ENCODE peak calls at places on chromosome 2, in nine cellular contexts. X is fibroblast of the aortic adventitia, Y is nephron progenitor cell, H is neural crest cell, T is kidney, G is breast epithelium, W is hepatocyte, J is epithelial cell of proximal tubule, B is left ventricle myocardium inferior. E is an unnamed sample.

GRCh38 chr2:181780159-181781081 is 100.1 kb upstream of the NEUROD1 start:
- DNase-seq in J (peak), W (no peak), H (peak), T (peak), Y (no peak), G (peak), B (no peak), X (no peak), E (no peak)

GRCh38 chr2:175009917-175010621 is 4.9 kb upstream of the CHN1 start:
- DNase-seq in J (no peak), Y (no peak), T (no peak), X (no peak), B (no peak), H (no peak), G (no peak), W (no peak), E (no peak)

GRCh38 chr2:186755066-186755465 is 61.2 kb downstream of the FAM171B start:
- DNase-seq in X (peak), T (no peak), B (no peak), J (no peak), W (no peak), H (no peak), Y (no peak), G (no peak), E (no peak)

GRCh38 chr2:136932700-136933099 is 167.4 kb downstream of the THSD7B start:
- DNase-seq in J (no peak), B (no peak), T (no peak), W (peak), Y (peak), H (peak), G (no peak), X (peak), E (peak)

GRCh38 chr2:157875720-157876065 is 437 bp downstream of the ACVR1 start:
- DNase-seq in T (peak), H (peak), W (peak), G (peak), B (peak), J (no peak), X (peak), Y (peak), E (no peak)

GRCh38 chr2:1641498-1641897 is 102.8 kb downstream of the PXDN start:
- DNase-seq in X (no peak), H (no peak), Y (no peak), W (peak), G (no peak), T (no peak), B (no peak), J (no peak), E (no peak)

GRCh38 chr2:19488009-19488691 is 129.7 kb upstream of the OSR1 start:
- DNase-seq in B (no peak), J (peak), Y (no peak), X (peak), G (no peak), T (no peak), W (no peak), H (no peak), E (no peak)

GRCh38 chr2:202418027-202418426 is 41.9 kb downstream of the BMPR2 start:
- DNase-seq in W (no peak), X (peak), T (no peak), B (no peak), G (no peak), H (no peak), Y (no peak), J (no peak), E (no peak)

GRCh38 chr2:237257471-237257951 is 156.5 kb downstream of the COL6A3 start:
- DNase-seq in X (peak), J (no peak), W (no peak), T (peak), Y (no peak), B (peak), G (no peak), H (no peak), E (no peak)

GRCh38 chr2:143704432-143705106 is 575.4 kb downstream of the ARHGAP15 start:
- DNase-seq in T (no peak), Y (no peak), W (no peak), X (no peak), J (no peak), H (no peak), G (no peak), B (no peak), E (no peak)

GRCh38 chr2:46300406-46300832 is 3.2 kb downstream of the EPAS1 start:
- DNase-seq in H (no peak), T (no peak), W (peak), G (no peak), B (no peak), Y (no peak), J (no peak), X (no peak), E (no peak)
- TF ChIP-seq CTCF in H (no peak), T (no peak), W (no peak), G (no peak), B (no peak), Y (no peak), J (no peak), X (no peak), E (no peak)

GRCh38 chr2:44943693-44944101 is 2.2 kb downstream of the SIX3 start:
- DNase-seq in W (no peak), G (no peak), T (no peak), H (no peak), B (no peak), Y (no peak), X (no peak), J (no peak), E (no peak)
- TF ChIP-seq CTCF in W (no peak), G (no peak), T (no peak), H (no peak), B (no peak), Y (no peak), X (no peak), J (no peak), E (peak)

DNA sequence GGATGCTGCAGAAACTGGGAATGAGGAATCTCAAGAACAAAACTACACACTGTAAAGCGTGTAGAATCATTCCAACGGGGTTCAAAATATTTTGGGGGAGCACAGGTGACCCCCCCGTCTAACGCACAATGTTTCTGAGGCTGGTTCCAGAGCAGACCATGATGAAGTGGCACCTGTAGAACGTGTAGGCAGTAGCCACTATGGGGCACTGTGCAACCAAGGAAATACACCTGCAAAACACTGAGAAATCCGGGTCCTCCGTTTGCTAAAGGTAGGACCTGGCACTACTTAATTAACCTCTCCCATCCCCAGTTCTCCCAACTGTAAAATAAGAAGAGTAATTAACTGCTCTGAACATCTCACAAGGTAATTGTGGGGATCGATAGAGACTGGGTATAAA is 22.6 kb downstream of the ST6GAL2 start:
- DNase-seq in B (no peak), H (no peak), W (peak), G (no peak), X (no peak), J (no peak), Y (no peak), T (no peak), E (no peak)
- TF ChIP-seq CTCF in B (peak), H (no peak), W (peak), G (no peak), X (peak), J (peak), Y (no peak), T (peak), E (no peak)

GRCh38 chr2:138846216-138846821 is 66.1 kb upstream of the NXPH2 start:
- DNase-seq in H (no peak), B (no peak), X (peak), J (no peak), W (peak), T (no peak), G (no peak), Y (no peak), E (no peak)
- TF ChIP-seq CTCF in H (peak), B (peak), X (peak), J (peak), W (peak), T (peak), G (peak), Y (peak), E (peak)

DNA sequence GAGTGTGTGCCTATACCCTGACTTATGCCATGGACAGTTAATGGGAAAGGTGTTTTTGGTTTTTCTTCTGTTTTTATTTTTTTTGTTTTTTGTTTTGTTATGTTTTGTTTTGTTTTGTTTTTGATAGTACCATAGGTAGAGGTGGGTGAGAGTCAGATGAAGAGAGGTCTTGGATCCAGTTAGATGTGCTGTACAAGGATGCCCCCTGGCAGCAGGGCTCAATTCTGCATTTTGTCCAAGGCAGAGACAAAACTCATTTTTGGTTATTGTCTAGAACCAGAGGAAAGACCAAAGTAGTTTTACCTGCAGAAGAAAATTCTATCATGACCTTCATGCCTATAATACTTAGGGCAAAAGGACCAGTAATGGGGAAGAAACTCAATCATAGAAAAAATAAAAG is 48.5 kb downstream of the SLC5A7 start:
- DNase-seq in T (no peak), G (no peak), Y (no peak), J (no peak), H (no peak), W (no peak), B (no peak), X (no peak), E (no peak)
- TF ChIP-seq CTCF in T (no peak), G (no peak), Y (no peak), J (peak), H (peak), W (peak), B (no peak), X (no peak), E (no peak)

DNA sequence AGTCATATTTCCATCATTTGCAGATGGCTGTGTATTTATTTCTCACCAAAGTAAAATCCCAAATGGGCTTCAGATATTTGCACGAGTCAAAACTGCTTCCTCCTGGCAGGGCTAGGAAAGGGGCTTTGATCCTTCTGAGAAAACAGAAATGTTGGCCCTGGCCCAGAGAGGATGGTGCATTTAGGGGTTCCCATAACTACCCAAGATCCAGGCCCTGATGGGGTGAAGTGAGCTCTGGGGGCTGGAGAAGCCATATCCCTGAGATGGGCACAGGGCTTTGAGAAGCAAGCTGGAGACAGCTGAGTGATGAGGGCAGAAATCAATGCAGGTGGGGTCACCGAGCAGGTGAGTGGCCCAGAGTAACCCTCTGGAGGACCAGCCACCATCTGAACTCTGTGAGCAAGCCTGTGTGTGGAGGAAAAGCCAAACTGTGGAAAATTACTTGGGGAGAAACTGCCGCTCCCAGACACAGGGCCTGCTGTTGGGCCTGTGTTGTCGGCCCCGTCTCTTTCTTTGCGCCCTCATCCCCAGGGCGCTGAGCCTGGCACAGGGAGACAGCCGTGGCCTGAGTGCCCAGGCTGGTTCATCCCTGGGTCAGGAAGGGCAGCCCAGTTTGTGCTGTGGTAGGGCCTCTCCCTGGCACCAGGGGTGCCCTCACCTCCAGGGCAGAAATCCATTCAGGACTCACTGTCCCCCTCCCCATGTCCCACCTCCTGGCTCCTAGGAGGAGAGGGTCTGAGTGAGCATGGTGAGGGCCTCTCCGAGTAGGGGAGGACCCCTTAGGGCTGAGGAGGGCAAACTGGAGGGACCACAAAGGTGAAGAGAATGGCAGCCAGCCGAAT is 167.8 kb upstream of the HAAO start:
- DNase-seq in B (no peak), X (no peak), J (no peak), W (no peak), G (no peak), H (no peak), T (peak), Y (no peak), E (no peak)
- TF ChIP-seq CTCF in B (no peak), X (no peak), J (no peak), W (no peak), G (no peak), H (no peak), T (no peak), Y (no peak), E (no peak)

GRCh38 chr2:98025481-98026037 is 29.8 kb upstream of the TMEM131 start:
- DNase-seq in Y (no peak), B (no peak), H (no peak), J (no peak), T (no peak), W (no peak), X (no peak), G (no peak), E (no peak)
- TF ChIP-seq CTCF in Y (no peak), B (no peak), H (no peak), J (peak), T (no peak), W (no peak), X (no peak), G (no peak), E (no peak)

GRCh38 chr2:61282104-61282590 is 120.2 kb downstream of the C2orf74 start:
- DNase-seq in Y (no peak), H (no peak), J (no peak), T (no peak), G (no peak), B (no peak), W (no peak), X (no peak), E (no peak)
- TF ChIP-seq CTCF in Y (no peak), H (no peak), J (no peak), T (no peak), G (no peak), B (no peak), W (no peak), X (no peak), E (no peak)

GRCh38 chr2:196479350-196479749 is 160.2 kb upstream of the CCDC150 start:
- DNase-seq in W (no peak), G (no peak), B (no peak), J (peak), H (no peak), Y (no peak), X (peak), T (no peak), E (no peak)

GRCh38 chr2:196480653-196481322 is 158.7 kb upstream of the CCDC150 start:
- DNase-seq in H (no peak), T (no peak), J (no peak), G (no peak), Y (no peak), B (no peak), W (no peak), X (peak), E (no peak)

GRCh38 chr2:196478588-196478987 is 160.9 kb upstream of the CCDC150 start:
- DNase-seq in X (no peak), B (no peak), H (no peak), G (no peak), J (no peak), Y (no peak), T (no peak), W (no peak), E (no peak)

GRCh38 chr2:196482119-196483065 is 157.1 kb upstream of the CCDC150 start:
- DNase-seq in X (peak), H (no peak), J (no peak), T (no peak), G (no peak), W (no peak), B (no peak), Y (no peak), E (peak)

DNA sequence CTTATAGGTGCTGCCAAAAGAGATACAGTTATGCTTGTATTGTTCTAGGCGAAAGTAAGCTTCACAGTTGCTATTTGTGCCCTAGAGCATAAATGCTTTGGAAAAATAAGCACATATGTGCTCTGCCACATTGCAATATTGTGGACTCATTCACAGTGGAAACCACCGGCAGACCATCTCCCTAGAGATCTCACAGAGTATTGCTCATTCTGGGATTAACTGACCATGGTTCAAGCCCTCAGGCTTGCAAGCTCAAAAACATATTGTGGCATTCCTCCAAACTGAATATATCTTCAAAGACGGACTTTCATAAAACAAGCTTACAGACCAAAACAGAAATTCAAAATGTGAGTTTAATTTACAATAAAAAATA is 158.2 kb upstream of the CCDC150 start:
- DNase-seq in X (peak), B (no peak), T (no peak), W (peak), G (no peak), Y (no peak), H (no peak), J (no peak), E (no peak)
- TF ChIP-seq CTCF in X (no peak), B (no peak), T (no peak), W (no peak), G (no peak), Y (no peak), H (no peak), J (no peak), E (no peak)